ENCODE peak calls at places on chromosomes 3 and 15, in six cellular contexts. R is brain microvascular endothelial cell, N is tibial artery, U is adrenal gland, E is MM.1S, L is aorta. Y is an unnamed sample.

GRCh38 chr3:53232641-53233377 is 23.0 kb downstream of the TKT start:
- DNase-seq in R (no peak), N (no peak), U (no peak), E (no peak), L (peak; percentile 75), Y (peak; percentile 25)

GRCh38 chr3:193905993-193906396 is 230.0 kb upstream of the HES1 start:
- DNase-seq in R (no peak), N (no peak), U (peak; percentile 21), E (no peak), L (no peak), Y (peak; percentile 52)

GRCh38 chr3:52196977-52197376 is 983 bp upstream of the ALAS1 start:
- DNase-seq in R (no peak), N (no peak), U (peak; percentile 61), E (no peak), L (no peak), Y (no peak)

GRCh38 chr3:196322-197153 is at the start of gene CHL1:
- DNase-seq in R (no peak), N (no peak), U (no peak), E (no peak), L (peak; percentile 74), Y (no peak)

GRCh38 chr15:60399931-60400330 is 2.1 kb upstream of the ANXA2 start:
- DNase-seq in R (no peak), N (no peak), U (no peak), E (no peak), L (no peak), Y (no peak)

GRCh38 chr3:40628984-40629383 is 104.2 kb downstream of the ZNF621 start:
- DNase-seq in R (no peak), N (no peak), U (no peak), E (no peak), L (no peak), Y (no peak)

GRCh38 chr15:89818287-89818686 is 3.6 kb upstream of the ANPEP start:
- DNase-seq in R (no peak), N (no peak), U (no peak), E (no peak), L (no peak), Y (no peak)

GRCh38 chr3:17023006-17023664 is 138.4 kb downstream of the PLCL2 start:
- DNase-seq in R (no peak), N (no peak), U (no peak), E (no peak), L (no peak), Y (no peak)

GRCh38 chr3:15815696-15816095 is 17.9 kb upstream of the ANKRD28 start:
- DNase-seq in R (no peak), N (no peak), U (no peak), E (no peak), L (no peak), Y (no peak)

GRCh38 chr3:73746610-73747009 is 121.9 kb upstream of the PDZRN3 start:
- DNase-seq in R (no peak), N (no peak), U (no peak), E (no peak), L (no peak), Y (no peak)

GRCh38 chr15:70217246-70218160 is 119.8 kb upstream of the TLE3 start:
- DNase-seq in R (no peak), N (no peak), U (no peak), E (no peak), L (no peak), Y (no peak)

GRCh38 chr15:38406451-38406850 is 47.5 kb upstream of the FAM98B start:
- DNase-seq in R (no peak), N (no peak), U (no peak), E (no peak), L (no peak), Y (no peak)

GRCh38 chr15:74397239-74398068 is 30.0 kb upstream of the CYP11A1 start:
- DNase-seq in R (no peak), N (no peak), U (no peak), E (no peak), L (no peak), Y (no peak)

DNA sequence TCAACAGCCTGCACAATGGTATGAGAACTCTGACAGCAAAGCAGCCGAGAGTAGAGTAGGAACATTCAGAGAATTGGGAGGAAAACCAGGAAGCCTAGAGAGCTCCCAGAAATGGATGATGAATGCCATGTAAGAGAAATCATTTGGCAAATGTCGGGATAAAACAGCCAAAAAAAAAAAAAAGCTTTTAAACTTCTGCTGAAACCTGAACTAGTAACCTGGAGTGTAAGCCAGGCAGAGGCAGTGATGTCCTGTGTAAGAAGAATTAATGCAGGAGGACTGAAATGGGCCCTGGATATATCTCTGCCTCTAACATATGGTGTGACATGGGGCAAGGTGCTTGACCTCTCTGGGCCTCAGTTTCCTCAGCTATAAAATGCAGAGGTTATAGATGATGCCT is 25.6 kb downstream of the FSTL1 start:
- DNase-seq in R (no peak), N (no peak), U (no peak), E (no peak), L (no peak), Y (no peak)
- H3K27ac ChIP-seq in R (peak overlapping the region; percentile 14), N (peak overlapping the region; percentile 74), U (peak overlapping the region; percentile 77), E (no peak overlapping the region), L (peak overlapping the region; percentile 88), Y (peak overlapping the region; percentile 77)

GRCh38 chr3:45639044-45639392 is 44.5 kb downstream of the LIMD1 start:
- DNase-seq in R (no peak), N (no peak), U (no peak), E (no peak), L (no peak), Y (no peak)

GRCh38 chr3:45640091-45640507 is 45.5 kb downstream of the LIMD1 start:
- DNase-seq in R (no peak), N (no peak), U (no peak), E (no peak), L (no peak), Y (no peak)

GRCh38 chr3:45642731-45643152 is 46.5 kb upstream of the SACM1L start:
- DNase-seq in R (peak; percentile 94), N (no peak), U (no peak), E (no peak), L (no peak), Y (no peak)

GRCh38 chr3:45638299-45639043 is 43.9 kb downstream of the LIMD1 start:
- DNase-seq in R (no peak), N (no peak), U (peak; percentile 26), E (no peak), L (no peak), Y (no peak)

GRCh38 chr3:45640724-45641361 is 46.3 kb downstream of the LIMD1 start:
- DNase-seq in R (no peak), N (no peak), U (no peak), E (no peak), L (no peak), Y (no peak)
- H3K27ac ChIP-seq in R (peak overlapping the region; percentile 37), N (no peak overlapping the region), U (peak overlapping the region; percentile 15), E (no peak overlapping the region), L (no peak overlapping the region), Y (no peak overlapping the region)

DNA sequence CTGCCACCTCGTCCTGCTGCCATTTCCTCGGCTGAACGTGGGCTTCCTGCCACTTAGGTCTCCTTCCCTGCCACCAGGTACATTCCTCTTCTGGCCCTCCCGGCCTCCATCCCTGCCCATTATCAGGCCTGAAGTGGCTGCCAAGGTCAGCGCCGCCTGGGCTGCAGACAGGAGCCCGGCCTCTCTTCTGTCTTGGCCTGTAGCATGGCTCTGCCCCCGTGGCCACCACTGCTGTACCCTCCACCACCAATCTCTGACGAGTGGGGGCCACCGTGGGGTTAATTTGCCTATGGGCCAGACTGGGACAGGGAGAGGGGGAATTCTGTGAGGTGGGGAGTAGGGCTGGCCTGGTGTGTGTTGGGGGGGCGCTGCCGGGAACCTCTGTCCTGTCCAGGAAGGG is 2.0 kb upstream of the BAHD1 start:
- DNase-seq in R (no peak), N (no peak), U (peak; percentile 70), E (no peak), L (no peak), Y (no peak)
- H3K27ac ChIP-seq in R (no peak overlapping the region), N (no peak overlapping the region), U (peak overlapping the region; percentile 94), E (no peak overlapping the region), L (no peak overlapping the region), Y (no peak overlapping the region)

GRCh38 chr3:177334803-177335202 is 137.5 kb upstream of the TBL1XR1 start:
- DNase-seq in R (no peak), N (no peak), U (no peak), E (no peak), L (no peak), Y (no peak)
- H3K27ac ChIP-seq in R (no peak overlapping the region), N (no peak overlapping the region), U (no peak overlapping the region), E (no peak overlapping the region), L (no peak overlapping the region), Y (peak overlapping the region; percentile 85)

DNA sequence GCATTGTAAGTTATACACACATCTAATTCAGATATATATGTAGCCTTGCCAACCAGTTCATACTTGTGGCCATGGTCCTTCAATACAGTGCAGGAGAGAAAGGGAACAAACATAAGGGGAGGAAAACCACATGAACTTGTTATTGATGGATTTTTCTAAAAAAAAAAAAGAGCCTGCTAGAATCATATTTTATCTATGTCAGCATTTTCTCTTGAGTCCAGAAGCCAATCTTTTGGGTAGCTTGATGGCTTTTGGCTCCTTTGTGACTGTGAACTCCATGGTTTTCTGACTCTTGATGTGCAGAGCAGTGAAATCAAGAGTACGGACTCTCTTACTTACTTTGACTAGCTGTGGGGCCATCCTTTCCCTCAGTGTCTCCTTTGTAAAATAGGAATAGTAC is 197.4 kb upstream of the DPH6 start:
- DNase-seq in R (no peak), N (no peak), U (no peak), E (no peak), L (no peak), Y (no peak)
- H3K27ac ChIP-seq in R (no peak overlapping the region), N (no peak overlapping the region), U (no peak overlapping the region), E (no peak overlapping the region), L (no peak overlapping the region), Y (no peak overlapping the region)

DNA sequence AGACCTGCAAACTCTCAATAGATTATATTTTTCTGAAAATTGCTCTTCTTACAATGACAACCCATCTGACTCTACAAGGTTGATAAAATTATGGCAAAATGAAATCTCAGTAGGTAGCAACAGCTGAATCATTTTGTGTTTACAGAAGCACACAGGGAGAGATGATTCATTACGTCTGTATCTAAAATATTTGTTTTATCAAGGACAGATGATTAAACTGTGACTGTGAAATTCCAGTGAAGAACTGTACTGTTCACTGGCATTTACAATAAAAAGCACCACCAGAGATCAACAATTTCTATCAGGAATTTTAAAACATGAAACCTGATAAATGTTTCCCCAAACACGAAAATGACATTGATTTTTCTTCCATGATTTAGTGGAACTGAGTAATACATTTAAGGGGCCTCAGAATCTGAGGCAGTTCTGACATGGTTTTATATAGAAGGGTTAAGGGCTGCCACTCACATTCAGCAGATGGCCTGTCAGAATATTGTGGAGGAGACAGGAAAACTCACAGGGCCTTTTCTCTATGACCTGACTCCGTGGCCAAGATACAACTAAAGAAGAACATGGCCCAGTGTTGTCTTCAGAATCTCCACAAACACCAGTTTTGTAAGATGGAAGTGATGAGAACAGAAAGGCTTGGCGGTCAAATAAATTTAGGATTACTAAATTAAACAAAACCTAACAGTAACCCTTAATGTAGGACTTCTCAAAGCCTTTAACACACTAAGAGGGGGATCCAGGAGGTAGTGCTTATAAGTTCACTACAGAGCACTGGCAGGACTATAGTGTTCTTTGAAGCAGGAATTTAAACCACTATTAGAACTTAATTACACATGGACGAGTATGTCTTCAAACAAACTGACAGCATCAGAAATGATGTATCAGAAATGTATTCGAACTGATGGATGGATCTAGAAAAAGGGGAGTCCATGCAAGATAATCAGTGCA is 25.9 kb downstream of the RAD18 start:
- DNase-seq in R (peak; percentile 61), N (no peak), U (no peak), E (no peak), L (no peak), Y (no peak)
- H3K27ac ChIP-seq in R (peak overlapping the region; percentile 87), N (no peak overlapping the region), U (peak overlapping the region; percentile 81), E (no peak overlapping the region), L (no peak overlapping the region), Y (peak overlapping the region; percentile 3)

GRCh38 chr3:30610702-30611410 is 4.5 kb downstream of the TGFBR2 start:
- DNase-seq in R (no peak), N (no peak), U (no peak), E (no peak), L (no peak), Y (no peak)
- H3K27ac ChIP-seq in R (no peak overlapping the region), N (peak overlapping the region; percentile 25), U (peak overlapping the region; percentile 59), E (no peak overlapping the region), L (peak overlapping the region; percentile 65), Y (peak overlapping the region; percentile 7)